ENCODE peak calls at places on chromosome 14, in five cellular contexts. Z, M, T, W and H are unnamed samples.

GRCh38 chr14:22471545-22472121 is 117.4 kb downstream of the DAD1 start:
- DNase-seq in T (no peak), W (no peak), Z (peak; percentile 73), M (peak; percentile 38), H (peak; percentile 71)

GRCh38 chr14:100818221-100818699 is 7.7 kb upstream of the MEG3 start:
- DNase-seq in Z (no peak), M (no peak), T (no peak), W (no peak), H (peak; percentile 75)

GRCh38 chr14:23071975-23072539 is 14.7 kb upstream of the CDH24 start:
- DNase-seq in M (no peak), T (no peak), W (no peak), Z (peak; percentile 49), H (no peak)

GRCh38 chr14:105852378-105853088 is 326.1 kb downstream of the TMEM121 start:
- DNase-seq in W (no peak), Z (no peak), T (no peak), M (no peak), H (peak; percentile 1)

GRCh38 chr14:95189400-95190162 is 32.3 kb upstream of the DICER1 start:
- DNase-seq in T (no peak), W (no peak), Z (peak; percentile 32), M (no peak), H (peak; percentile 43)

GRCh38 chr14:69518341-69519101 is 34.0 kb downstream of the PLEKHD1 start:
- DNase-seq in T (no peak), W (no peak), M (no peak), Z (no peak), H (peak; percentile 38)

GRCh38 chr14:62179367-62180018 is 417.3 kb downstream of the SNAPC1 start:
- DNase-seq in M (peak; percentile 16), T (no peak), W (peak; percentile 51), Z (peak; percentile 85), H (peak; percentile 31)

GRCh38 chr14:89377544-89377943 is 39.5 kb downstream of the FOXN3 start:
- DNase-seq in T (no peak), Z (no peak), M (no peak), W (no peak), H (no peak)

GRCh38 chr14:102078344-102078743 is 8.5 kb downstream of the HSP90AA1 start:
- DNase-seq in M (no peak), Z (no peak), W (no peak), T (no peak), H (no peak)

GRCh38 chr14:52949711-52950409 is 990 bp downstream of the FERMT2 start:
- DNase-seq in T (peak; percentile 67), Z (peak; percentile 48), M (no peak), W (no peak), H (peak; percentile 41)

GRCh38 chr14:54564071-54564798 is 2.7 kb upstream of the SAMD4A start:
- DNase-seq in Z (peak; percentile 48), T (no peak), W (no peak), M (no peak), H (no peak)

GRCh38 chr14:23183479-23183878 is at the start of gene SLC7A8:
- DNase-seq in W (peak; percentile 54), T (peak; percentile 83), Z (peak; percentile 73), M (peak; percentile 56), H (no peak)

GRCh38 chr14:69363055-69363454 is 35.0 kb downstream of the ERH start:
- DNase-seq in W (peak; percentile 55), T (no peak), Z (peak; percentile 30), M (peak; percentile 33), H (no peak)

GRCh38 chr14:89617142-89617460 is 200.1 kb upstream of the FOXN3 start:
- DNase-seq in M (no peak), Z (no peak), T (no peak), W (no peak), H (no peak)

GRCh38 chr14:91027556-91027955 is 32.9 kb downstream of the RPS6KA5 start:
- DNase-seq in T (no peak), M (no peak), W (no peak), Z (no peak), H (no peak)

GRCh38 chr14:51682411-51682810 is 30.7 kb downstream of the FRMD6 start:
- DNase-seq in W (no peak), M (no peak), Z (no peak), T (no peak), H (no peak)

GRCh38 chr14:44914849-44915248 is 46.9 kb downstream of the KLHL28 start:
- DNase-seq in M (no peak), T (no peak), Z (peak; percentile 11), W (peak; percentile 47), H (no peak)

GRCh38 chr14:93120522-93120921 is 4.8 kb upstream of the ITPK1 start:
- DNase-seq in W (no peak), Z (no peak), T (no peak), M (no peak), H (no peak)

GRCh38 chr14:74407021-74407800 is 18.8 kb downstream of the SYNDIG1L start:
- DNase-seq in W (no peak), Z (no peak), T (peak; percentile 42), M (no peak), H (no peak)

GRCh38 chr14:39247256-39247655 is 13.5 kb downstream of the MIA2 start:
- DNase-seq in T (no peak), W (no peak), M (no peak), Z (no peak), H (no peak)

GRCh38 chr14:50018236-50019210 is 97.8 kb downstream of the VCPKMT start:
- DNase-seq in T (peak; percentile 75), M (no peak), W (no peak), Z (peak; percentile 81), H (no peak)

GRCh38 chr14:105267820-105268548 is 19.7 kb downstream of the BTBD6 start:
- DNase-seq in T (no peak), M (no peak), W (no peak), Z (no peak), H (no peak)

GRCh38 chr14:90109858-90110257 is 48.1 kb downstream of the KCNK13 start:
- DNase-seq in Z (no peak), T (no peak), W (no peak), M (no peak), H (peak; percentile 25)

GRCh38 chr14:90554341-90554740 is 157.5 kb downstream of the CALM1 start:
- DNase-seq in W (peak; percentile 78), T (peak; percentile 91), Z (no peak), M (peak; percentile 46), H (no peak)

GRCh38 chr14:39246618-39247017 is 12.9 kb downstream of the MIA2 start:
- DNase-seq in T (no peak), W (no peak), Z (no peak), M (no peak), H (no peak)

GRCh38 chr14:101630056-101630960 is 69.0 kb downstream of the DIO3 start:
- DNase-seq in W (no peak), Z (no peak), T (no peak), M (no peak), H (no peak)

GRCh38 chr14:91586451-91586850 is 76.3 kb upstream of the PPP4R3A start:
- DNase-seq in W (no peak), M (no peak), T (no peak), Z (no peak), H (no peak)

DNA sequence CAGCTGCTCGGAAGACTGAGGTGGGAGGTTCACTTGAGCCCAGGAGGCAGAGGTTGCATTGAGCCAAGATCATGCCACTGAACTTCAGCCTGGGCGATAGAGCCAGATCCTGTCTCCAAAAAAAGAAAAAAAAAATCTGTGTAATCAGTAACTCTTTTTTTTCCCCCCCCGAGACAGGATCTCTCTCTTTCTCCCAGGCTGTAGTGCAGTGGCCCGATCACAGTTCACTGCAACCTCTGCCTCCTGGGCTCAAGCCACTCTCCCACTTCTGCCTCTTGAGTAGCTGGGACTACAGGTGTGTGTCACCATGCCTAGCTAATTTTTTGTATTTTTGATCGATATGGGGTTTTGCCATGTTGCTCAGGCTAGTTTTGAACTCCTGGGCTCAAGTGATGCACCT is 113.6 kb downstream of the SYNE2 start:
- DNase-seq in Z (no peak), M (no peak), W (no peak), T (no peak), H (no peak)
- H3K27ac ChIP-seq in Z (no peak overlapping the region), M (no peak overlapping the region), W (no peak overlapping the region), T (no peak overlapping the region), H (no peak overlapping the region)

DNA sequence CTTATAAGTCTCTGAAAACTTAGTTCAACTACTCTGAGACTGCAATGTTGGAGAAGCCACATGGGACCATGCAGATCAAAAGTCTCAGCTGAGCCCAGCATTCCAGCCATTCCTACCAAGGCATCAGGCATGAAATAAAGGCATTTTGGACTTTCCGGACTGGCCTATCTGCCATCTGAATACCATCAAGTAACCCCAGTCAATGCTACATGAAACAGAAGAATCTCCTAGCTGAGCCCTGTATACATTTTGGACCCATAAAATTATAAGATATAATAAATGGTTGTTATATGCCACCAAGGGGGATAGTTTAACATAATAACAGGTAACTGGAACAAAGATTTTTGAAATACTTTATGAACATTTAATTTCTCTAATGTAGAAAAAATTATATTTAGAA is 9.3 kb upstream of the TMEM260 start:
- DNase-seq in W (no peak), T (no peak), M (no peak), Z (no peak), H (no peak)
- H3K36me3 ChIP-seq in W (no peaks in the 10 kb centered on the region), T (no peaks in the 10 kb centered on the region), M (no peaks in the 10 kb centered on the region), Z (no peaks in the 10 kb centered on the region), H (no peaks in the 10 kb centered on the region)

DNA sequence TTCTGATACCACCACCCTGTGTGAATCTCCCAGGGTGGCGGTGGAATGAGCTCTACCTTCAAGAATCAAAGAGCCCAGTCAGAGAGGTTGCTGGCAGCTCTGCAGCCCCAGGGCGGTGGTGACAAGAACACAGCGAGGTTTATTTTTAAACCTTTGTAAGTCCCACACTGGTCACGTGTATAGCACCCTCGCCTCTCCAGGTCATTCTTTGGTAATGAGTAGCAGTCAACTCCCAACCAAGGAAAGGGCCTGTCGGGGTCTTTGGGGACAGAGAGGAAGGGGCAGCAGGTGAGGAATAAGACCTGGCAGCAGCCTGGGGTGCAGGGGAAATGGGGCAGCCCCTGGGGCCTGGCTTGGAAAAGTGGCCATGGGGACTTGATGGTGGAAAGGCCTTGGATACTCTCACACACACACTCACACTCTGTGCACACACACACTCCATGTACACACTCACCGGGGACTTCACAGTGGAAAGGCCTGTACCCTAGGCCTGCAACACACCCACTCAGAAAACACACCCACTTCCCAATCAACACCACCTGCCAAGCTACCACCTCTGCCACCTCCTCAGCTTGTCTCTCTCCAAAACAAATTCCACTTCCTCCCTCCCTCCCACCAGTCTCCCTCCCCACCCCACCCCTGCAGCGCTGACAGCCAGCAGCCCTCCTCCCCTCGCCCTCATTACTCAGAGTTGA is 178.5 kb downstream of the DPF3 start:
- DNase-seq in W (peak; percentile 82), T (peak; percentile 67), Z (no peak), M (peak; percentile 63), H (no peak)
- H3K27ac ChIP-seq in W (peak overlapping the region; percentile 74), T (peak overlapping the region; percentile 65), Z (no peak overlapping the region), M (peak overlapping the region; percentile 90), H (no peak overlapping the region)

DNA sequence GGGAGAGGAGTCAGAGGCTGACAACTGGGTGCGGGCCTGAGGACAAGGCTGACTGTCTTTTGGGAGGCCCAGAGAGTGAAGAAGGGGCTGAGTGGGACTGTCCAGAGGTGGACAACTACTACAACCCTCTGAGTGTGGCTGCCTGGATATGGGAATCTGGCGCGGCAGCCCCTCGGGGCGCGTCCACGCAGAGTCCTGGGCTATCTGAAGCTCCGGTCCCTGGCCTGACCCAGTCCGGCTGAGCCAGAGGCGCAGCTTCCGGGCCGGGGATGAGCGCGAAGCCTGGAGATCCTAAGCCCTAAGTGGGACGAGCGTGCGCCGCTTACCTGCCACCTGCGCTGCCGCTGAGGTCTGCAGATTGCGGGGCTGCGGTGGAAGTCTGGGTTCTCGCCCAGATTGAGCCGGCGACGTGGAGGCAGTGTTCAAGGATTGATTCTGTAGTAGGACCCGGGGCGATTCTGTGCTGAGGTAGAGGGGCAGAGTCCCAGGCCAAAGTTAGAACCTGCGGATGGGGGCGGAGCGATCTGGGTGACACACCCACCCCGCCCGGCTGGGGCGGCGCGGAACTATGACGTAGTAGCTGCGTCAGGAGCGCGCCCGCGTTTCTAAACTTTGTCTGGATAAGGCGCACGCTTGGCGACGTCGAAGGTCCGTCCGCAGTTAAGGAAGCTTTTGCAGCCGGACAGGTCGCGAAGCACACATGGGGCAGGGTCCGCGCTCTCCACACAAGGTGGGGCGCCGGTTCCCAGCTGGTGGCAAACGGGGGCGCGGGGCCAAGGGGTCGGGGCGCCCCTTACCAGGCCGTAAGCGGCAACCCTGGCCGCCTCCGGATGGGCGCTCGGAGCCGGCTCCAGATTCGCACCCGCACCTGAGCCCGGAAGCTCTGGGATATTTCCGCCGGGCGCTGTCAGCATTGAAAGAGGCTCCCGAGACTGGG is at the start of the genes DHRS1 and NOP9:
- DNase-seq in W (peak; percentile 90), T (peak; percentile 92), Z (peak; percentile 96), M (peak; percentile 92), H (peak; percentile 91)
- H3K36me3 ChIP-seq in W (peaks cover 48% of the 10 kb centered on the region), T (peaks cover 45% of the 10 kb centered on the region), Z (no peaks in the 10 kb centered on the region), M (peaks cover 53% of the 10 kb centered on the region), H (peaks cover 18% of the 10 kb centered on the region)